ENCODE peak calls at places on chromosomes 6 and 20, in eight cellular contexts. U is effector CD4-positive, alpha-beta T cell; E is NCI-H446; G is kidney tubule cell; F is NCI-H1092 treated with DMSO at 0.1 percent for 48 hours; N is mammary epithelial cell; J is epithelial cell of proximal tubule; L is fibroblast of pulmonary artery. K is an unnamed sample.

GRCh38 chr6:143064996-143065683 is 4.5 kb downstream of the AIG1 start:
- DNase-seq in U (no peak), E (no peak), G (peak), F (no peak), N (peak), J (no peak), L (peak), K (no peak)

GRCh38 chr6:44653761-44654218 is 266.3 kb downstream of the CDC5L start:
- DNase-seq in U (no peak), E (no peak), G (peak), F (no peak), N (no peak), J (no peak), L (peak), K (no peak)

GRCh38 chr6:87945966-87946365 is 101.7 kb upstream of the SPACA1 start:
- DNase-seq in U (no peak), E (peak), G (no peak), F (no peak), N (peak), J (no peak), L (no peak), K (no peak)

GRCh38 chr20:43744966-43745733 is 18.3 kb upstream of the GTSF1L start:
- DNase-seq in U (no peak), E (no peak), G (no peak), F (no peak), N (no peak), J (no peak), L (no peak), K (no peak)

GRCh38 chr20:11846131-11846530 is 71.6 kb upstream of the BTBD3 start:
- DNase-seq in U (no peak), E (no peak), G (no peak), F (no peak), N (no peak), J (no peak), L (no peak), K (no peak)

GRCh38 chr20:3000852-3001523 is 42.4 kb upstream of the GNRH2 start:
- DNase-seq in U (no peak), E (peak), G (peak), F (peak), N (peak), J (peak), L (peak), K (peak)

GRCh38 chr6:153044295-153044694 is 41.8 kb upstream of the MTRF1L start:
- DNase-seq in U (no peak), E (no peak), G (no peak), F (no peak), N (no peak), J (no peak), L (no peak), K (no peak)

GRCh38 chr6:166952567-166953464 is 3.5 kb downstream of the RNASET2 start:
- DNase-seq in U (peak), E (no peak), G (no peak), F (no peak), N (no peak), J (no peak), L (no peak), K (no peak)

GRCh38 chr6:38184780-38185080 is 365.2 kb downstream of the ZFAND3 start:
- DNase-seq in U (no peak), E (no peak), G (no peak), F (peak), N (no peak), J (no peak), L (no peak), K (no peak)

GRCh38 chr6:82363368-82364086 is at the start of gene TPBG:
- DNase-seq in U (no peak), E (no peak), G (peak), F (peak), N (peak), J (no peak), L (peak), K (no peak)

GRCh38 chr20:1364106-1364505 is 28.7 kb downstream of the FKBP1A start:
- DNase-seq in U (no peak), E (no peak), G (no peak), F (no peak), N (no peak), J (no peak), L (no peak), K (no peak)

GRCh38 chr20:46463852-46464251 is 49.5 kb downstream of the ZNF334 start:
- DNase-seq in U (no peak), E (no peak), G (no peak), F (no peak), N (no peak), J (no peak), L (no peak), K (no peak)

GRCh38 chr6:33851959-33852358 is 48.2 kb upstream of the MLN start:
- DNase-seq in U (no peak), E (no peak), G (peak), F (no peak), N (no peak), J (no peak), L (peak), K (no peak)

GRCh38 chr6:151808331-151809241 is 1.1 kb downstream of the ESR1 start:
- DNase-seq in U (no peak), E (no peak), G (no peak), F (no peak), N (peak), J (no peak), L (peak), K (no peak)

GRCh38 chr6:168196385-168196860 is 117.4 kb upstream of the FRMD1 start:
- DNase-seq in U (no peak), E (no peak), G (peak), F (peak), N (no peak), J (no peak), L (no peak), K (no peak)

GRCh38 chr6:28615955-28616747 is 90.5 kb downstream of the GPX5 start:
- DNase-seq in U (no peak), E (no peak), G (no peak), F (no peak), N (no peak), J (no peak), L (no peak), K (no peak)

GRCh38 chr20:10611357-10611756 is 62.4 kb downstream of the JAG1 start:
- DNase-seq in U (no peak), E (no peak), G (peak), F (no peak), N (peak), J (no peak), L (peak), K (no peak)

GRCh38 chr6:15539722-15540270 is 123.0 kb downstream of the DTNBP1 start:
- DNase-seq in U (no peak), E (no peak), G (peak), F (no peak), N (no peak), J (no peak), L (peak), K (no peak)

GRCh38 chr20:32017711-32018251 is 7.5 kb downstream of the CCM2L start:
- DNase-seq in U (peak), E (no peak), G (peak), F (peak), N (peak), J (no peak), L (no peak), K (no peak)

GRCh38 chr20:3739054-3739925 is 6.8 kb downstream of the HSPA12B start:
- DNase-seq in U (no peak), E (no peak), G (no peak), F (no peak), N (no peak), J (no peak), L (peak), K (no peak)

GRCh38 chr20:4046311-4046924 is 31.1 kb upstream of the RNF24 start:
- DNase-seq in U (no peak), E (no peak), G (no peak), F (no peak), N (no peak), J (no peak), L (no peak), K (no peak)

GRCh38 chr20:57513199-57513598 is 11.7 kb downstream of the CTCFL start:
- DNase-seq in U (no peak), E (no peak), G (peak), F (no peak), N (peak), J (no peak), L (peak), K (no peak)

GRCh38 chr20:45311589-45312211 is 3.6 kb upstream of the MATN4 start:
- DNase-seq in U (peak), E (peak), G (peak), F (peak), N (no peak), J (no peak), L (peak), K (no peak)

GRCh38 chr6:44660561-44661220 is 273.2 kb downstream of the CDC5L start:
- DNase-seq in U (no peak), E (no peak), G (no peak), F (no peak), N (no peak), J (no peak), L (no peak), K (no peak)

GRCh38 chr6:41726876-41727275 is 8.5 kb downstream of the TFEB start:
- DNase-seq in U (no peak), E (no peak), G (no peak), F (no peak), N (no peak), J (no peak), L (no peak), K (no peak)

GRCh38 chr20:19019734-19020364 is 192.6 kb upstream of the SLC24A3 start:
- DNase-seq in U (no peak), E (no peak), G (no peak), F (no peak), N (no peak), J (no peak), L (no peak), K (no peak)

GRCh38 chr6:147005499-147005898 is 198.7 kb upstream of the STXBP5 start:
- DNase-seq in U (no peak), E (no peak), G (no peak), F (no peak), N (no peak), J (no peak), L (no peak), K (no peak)

GRCh38 chr6:146347090-146347489 is 196.5 kb upstream of the RAB32 start:
- DNase-seq in U (no peak), E (no peak), G (no peak), F (no peak), N (no peak), J (no peak), L (no peak), K (no peak)

GRCh38 chr6:43924222-43924702 is 154.3 kb downstream of the VEGFA start:
- DNase-seq in U (no peak), E (no peak), G (peak), F (peak), N (peak), J (no peak), L (no peak), K (no peak)